ENCODE peak calls at places on chromosomes 4 and X, in eight cellular contexts. X is T-helper 9 cell; S is erythroblast; K is Calu3; I is stimulated activated CD8-positive, alpha-beta memory T cell treated with anti-CD3 and anti-CD28 coated beads, Interleukin-2, amount 100 ng/mL, for 1 hour; P is SW480; A is amniotic epithelial cell; O is skeletal muscle cell. J is an unnamed sample.

GRCh38 chr4:6668391-6668790 is 25.3 kb upstream of the S100P start:
- DNase-seq in X (no peak), S (no peak), K (no peak), I (no peak), P (no peak), A (peak), O (no peak), J (no peak)

GRCh38 chr4:4855293-4856070 is 4.0 kb upstream of the MSX1 start:
- DNase-seq in X (no peak), S (no peak), K (no peak), I (no peak), P (no peak), A (no peak), O (no peak), J (no peak)

GRCh38 chrX:133544105-133544504 is 128.8 kb upstream of the GPC4 start:
- DNase-seq in X (no peak), S (no peak), K (peak), I (no peak), P (peak), A (peak), O (peak), J (no peak)

GRCh38 chrX:30610050-30610449 is 32.5 kb upstream of the TASL start:
- DNase-seq in X (no peak), S (no peak), K (no peak), I (no peak), P (no peak), A (no peak), O (no peak), J (no peak)

GRCh38 chr4:37693450-37694190 is 7.4 kb upstream of the RELL1 start:
- DNase-seq in X (no peak), S (no peak), K (no peak), I (no peak), P (no peak), A (peak), O (peak), J (no peak)

GRCh38 chr4:69994782-69995181 is 984 bp upstream of the STATH start:
- DNase-seq in X (no peak), S (no peak), K (no peak), I (no peak), P (no peak), A (no peak), O (no peak), J (no peak)

GRCh38 chr4:25531272-25531671 is 124.4 kb upstream of the SLC34A2 start:
- DNase-seq in X (no peak), S (no peak), K (no peak), I (no peak), P (no peak), A (no peak), O (no peak), J (no peak)

GRCh38 chrX:12360991-12361598 is 222.8 kb downstream of the FRMPD4 start:
- DNase-seq in X (no peak), S (no peak), K (no peak), I (no peak), P (no peak), A (peak), O (no peak), J (no peak)

GRCh38 chr4:145909331-145909730 is 29.3 kb downstream of the ZNF827 start:
- DNase-seq in X (no peak), S (no peak), K (peak), I (no peak), P (peak), A (no peak), O (no peak), J (no peak)

GRCh38 chr4:16250665-16251365 is 24.5 kb upstream of the TAPT1 start:
- DNase-seq in X (no peak), S (no peak), K (no peak), I (no peak), P (peak), A (peak), O (no peak), J (no peak)

GRCh38 chrX:134670241-134670811 is 12.1 kb upstream of the PLAC1 start:
- DNase-seq in X (no peak), S (no peak), K (peak), I (no peak), P (peak), A (peak), O (no peak), J (no peak)

GRCh38 chrX:19953145-19953544 is 37.7 kb downstream of the BCLAF3 start:
- DNase-seq in X (no peak), S (no peak), K (no peak), I (no peak), P (no peak), A (no peak), O (no peak), J (no peak)

GRCh38 chrX:45557390-45557789 is 356.7 kb upstream of the DIPK2B start:
- DNase-seq in X (no peak), S (no peak), K (no peak), I (no peak), P (peak), A (peak), O (no peak), J (no peak)

GRCh38 chrX:42673411-42673810 is 104.6 kb downstream of the PPP1R2C start:
- DNase-seq in X (no peak), S (no peak), K (no peak), I (no peak), P (no peak), A (peak), O (no peak), J (no peak)

GRCh38 chrX:39805022-39805421 is 292.7 kb downstream of the BCOR start:
- DNase-seq in X (no peak), S (no peak), K (no peak), I (no peak), P (no peak), A (no peak), O (no peak), J (no peak)

GRCh38 chr4:125044886-125045285 is 269.9 kb upstream of the FAT4 start:
- DNase-seq in X (no peak), S (no peak), K (no peak), I (no peak), P (no peak), A (peak), O (no peak), J (no peak)

GRCh38 chrX:119507206-119507605 is 39.0 kb downstream of the SLC25A5 start:
- DNase-seq in X (no peak), S (no peak), K (no peak), I (no peak), P (no peak), A (no peak), O (no peak), J (no peak)

GRCh38 chrX:110317079-110317819 is 636 bp downstream of the AMMECR1 start:
- DNase-seq in X (peak), S (peak), K (peak), I (peak), P (peak), A (no peak), O (no peak), J (peak)

GRCh38 chr4:70505152-70505748 is 13.1 kb upstream of the AMTN start:
- DNase-seq in X (peak), S (peak), K (peak), I (no peak), P (peak), A (peak), O (peak), J (peak)

GRCh38 chr4:3252480-3252828 is 3.5 kb downstream of the MSANTD1 start:
- DNase-seq in X (no peak), S (no peak), K (no peak), I (no peak), P (no peak), A (no peak), O (no peak), J (no peak)

GRCh38 chr4:7581477-7581876 is 146.7 kb upstream of the PSAPL1 start:
- DNase-seq in X (no peak), S (peak), K (no peak), I (no peak), P (no peak), A (peak), O (no peak), J (no peak)

GRCh38 chr4:120753854-120754253 is 168.7 kb downstream of the PRDM5 start:
- DNase-seq in X (no peak), S (no peak), K (no peak), I (no peak), P (no peak), A (no peak), O (no peak), J (no peak)

GRCh38 chr4:105619193-105619931 is 66.9 kb downstream of the ARHGEF38 start:
- DNase-seq in X (no peak), S (peak), K (peak), I (no peak), P (no peak), A (no peak), O (no peak), J (no peak)

GRCh38 chr4:118265312-118266144 is 87.3 kb downstream of the PRSS12 start:
- DNase-seq in X (no peak), S (peak), K (peak), I (no peak), P (peak), A (no peak), O (no peak), J (peak)

GRCh38 chr4:133524369-133524768 is 375.3 kb downstream of the PCDH10 start:
- DNase-seq in X (no peak), S (no peak), K (no peak), I (no peak), P (no peak), A (peak), O (no peak), J (no peak)

J was measured in activated CD8-positive, alpha-beta memory T cell treated with anti-CD3 and anti-CD28 coated beads, Interleukin-2, amount 50 U/mL, for 4 hours.